ENCODE peak calls at places on chromosomes 1 and 21, in seven cellular contexts. One of them, this sample, is unnamed.
A peak's percentile ranks its signal among the peaks of the same experiment; 100 is the strongest.

GRCh38 chr1:219298581-219299148 is 125.0 kb downstream of the LYPLAL1 start:
- DNase-seq in substantia nigra: no peak
- DNase-seq in dermis microvascular lymphatic vessel endothelial cell: no peak
- DNase-seq in hippocampal formation: no peak
- DNase-seq in activated CD4-positive, CD25-positive, alpha-beta regulatory T cell treated with anti-CD3 and anti-CD28 coated beads, Interleukin-2, amount 50 U/mL, for 72 hours: no peak
- DNase-seq in SJCRH30: no peak
- DNase-seq in HFF-Myc: no peak
- DNase-seq in this sample: no peak

GRCh38 chr1:226411619-226412018 is 3.7 kb upstream of the PARP1 start:
- DNase-seq in activated CD4-positive, CD25-positive, alpha-beta regulatory T cell treated with anti-CD3 and anti-CD28 coated beads, Interleukin-2, amount 50 U/mL, for 72 hours: no peak
- DNase-seq in hippocampal formation: no peak
- DNase-seq in SJCRH30: no peak
- DNase-seq in HFF-Myc: no peak
- DNase-seq in substantia nigra: no peak
- DNase-seq in dermis microvascular lymphatic vessel endothelial cell: no peak
- DNase-seq in this sample: no peak

GRCh38 chr1:156845055-156845952 is 13.6 kb downstream of the INSRR start:
- DNase-seq in HFF-Myc: no peak
- DNase-seq in dermis microvascular lymphatic vessel endothelial cell: no peak
- DNase-seq in hippocampal formation: no peak
- DNase-seq in activated CD4-positive, CD25-positive, alpha-beta regulatory T cell treated with anti-CD3 and anti-CD28 coated beads, Interleukin-2, amount 50 U/mL, for 72 hours: peak; percentile 45
- DNase-seq in substantia nigra: no peak
- DNase-seq in SJCRH30: no peak
- DNase-seq in this sample: no peak

GRCh38 chr1:230068952-230069684 is 2.1 kb downstream of the GALNT2 start:
- DNase-seq in SJCRH30: no peak
- DNase-seq in substantia nigra: no peak
- DNase-seq in HFF-Myc: no peak
- DNase-seq in activated CD4-positive, CD25-positive, alpha-beta regulatory T cell treated with anti-CD3 and anti-CD28 coated beads, Interleukin-2, amount 50 U/mL, for 72 hours: no peak
- DNase-seq in dermis microvascular lymphatic vessel endothelial cell: no peak
- DNase-seq in hippocampal formation: no peak
- DNase-seq in this sample: no peak

GRCh38 chr1:206723500-206724472 is 39.1 kb downstream of the MAPKAPK2 start:
- DNase-seq in SJCRH30: no peak
- DNase-seq in substantia nigra: no peak
- DNase-seq in HFF-Myc: no peak
- DNase-seq in hippocampal formation: no peak
- DNase-seq in dermis microvascular lymphatic vessel endothelial cell: no peak
- DNase-seq in activated CD4-positive, CD25-positive, alpha-beta regulatory T cell treated with anti-CD3 and anti-CD28 coated beads, Interleukin-2, amount 50 U/mL, for 72 hours: no peak
- DNase-seq in this sample: no peak

GRCh38 chr21:42388740-42389448 is 7.0 kb downstream of the TMPRSS3 start:
- DNase-seq in activated CD4-positive, CD25-positive, alpha-beta regulatory T cell treated with anti-CD3 and anti-CD28 coated beads, Interleukin-2, amount 50 U/mL, for 72 hours: no peak
- DNase-seq in SJCRH30: no peak
- DNase-seq in HFF-Myc: no peak
- DNase-seq in substantia nigra: no peak
- DNase-seq in hippocampal formation: no peak
- DNase-seq in dermis microvascular lymphatic vessel endothelial cell: no peak
- DNase-seq in this sample: no peak

GRCh38 chr21:28884481-28884880 is 108.2 kb downstream of the LTN1 start:
- DNase-seq in substantia nigra: no peak
- DNase-seq in SJCRH30: peak; percentile 10
- DNase-seq in HFF-Myc: no peak
- DNase-seq in activated CD4-positive, CD25-positive, alpha-beta regulatory T cell treated with anti-CD3 and anti-CD28 coated beads, Interleukin-2, amount 50 U/mL, for 72 hours: no peak
- DNase-seq in hippocampal formation: peak; percentile 76
- DNase-seq in dermis microvascular lymphatic vessel endothelial cell: no peak
- DNase-seq in this sample: no peak

GRCh38 chr1:64122588-64122987 is 80.8 kb upstream of the UBE2U start:
- DNase-seq in dermis microvascular lymphatic vessel endothelial cell: no peak
- DNase-seq in activated CD4-positive, CD25-positive, alpha-beta regulatory T cell treated with anti-CD3 and anti-CD28 coated beads, Interleukin-2, amount 50 U/mL, for 72 hours: no peak
- DNase-seq in HFF-Myc: no peak
- DNase-seq in substantia nigra: no peak
- DNase-seq in SJCRH30: no peak
- DNase-seq in hippocampal formation: no peak
- DNase-seq in this sample: no peak

GRCh38 chr1:153572569-153573015 is 6.9 kb upstream of the S100A2 start:
- DNase-seq in dermis microvascular lymphatic vessel endothelial cell: peak; percentile 89
- DNase-seq in SJCRH30: peak; percentile 69
- DNase-seq in hippocampal formation: peak; percentile 82
- DNase-seq in substantia nigra: peak; percentile 66
- DNase-seq in HFF-Myc: peak; percentile 68
- DNase-seq in activated CD4-positive, CD25-positive, alpha-beta regulatory T cell treated with anti-CD3 and anti-CD28 coated beads, Interleukin-2, amount 50 U/mL, for 72 hours: no peak
- DNase-seq in this sample: no peak

GRCh38 chr1:154414606-154415005 is 9.5 kb downstream of the IL6R start:
- DNase-seq in dermis microvascular lymphatic vessel endothelial cell: no peak
- DNase-seq in HFF-Myc: no peak
- DNase-seq in SJCRH30: no peak
- DNase-seq in activated CD4-positive, CD25-positive, alpha-beta regulatory T cell treated with anti-CD3 and anti-CD28 coated beads, Interleukin-2, amount 50 U/mL, for 72 hours: no peak
- DNase-seq in substantia nigra: no peak
- DNase-seq in hippocampal formation: no peak
- DNase-seq in this sample: no peak

GRCh38 chr1:164786980-164787833 is 228.2 kb downstream of the PBX1 start:
- DNase-seq in hippocampal formation: peak; percentile 80
- DNase-seq in dermis microvascular lymphatic vessel endothelial cell: peak; percentile 21
- DNase-seq in substantia nigra: peak; percentile 82
- DNase-seq in SJCRH30: peak; percentile 71
- DNase-seq in HFF-Myc: no peak
- DNase-seq in activated CD4-positive, CD25-positive, alpha-beta regulatory T cell treated with anti-CD3 and anti-CD28 coated beads, Interleukin-2, amount 50 U/mL, for 72 hours: peak; percentile 45
- DNase-seq in this sample: no peak

GRCh38 chr21:29403291-29403690 is 104.6 kb downstream of the BACH1 start:
- DNase-seq in HFF-Myc: no peak
- DNase-seq in activated CD4-positive, CD25-positive, alpha-beta regulatory T cell treated with anti-CD3 and anti-CD28 coated beads, Interleukin-2, amount 50 U/mL, for 72 hours: no peak
- DNase-seq in hippocampal formation: no peak
- DNase-seq in SJCRH30: no peak
- DNase-seq in dermis microvascular lymphatic vessel endothelial cell: no peak
- DNase-seq in substantia nigra: no peak
- DNase-seq in this sample: no peak

GRCh38 chr1:12464028-12464427 is 154.0 kb downstream of the DHRS3 start:
- DNase-seq in substantia nigra: no peak
- DNase-seq in activated CD4-positive, CD25-positive, alpha-beta regulatory T cell treated with anti-CD3 and anti-CD28 coated beads, Interleukin-2, amount 50 U/mL, for 72 hours: no peak
- DNase-seq in hippocampal formation: no peak
- DNase-seq in SJCRH30: no peak
- DNase-seq in HFF-Myc: no peak
- DNase-seq in dermis microvascular lymphatic vessel endothelial cell: no peak
- DNase-seq in this sample: no peak

GRCh38 chr21:42133131-42133530 is 62.0 kb downstream of the UMODL1 start:
- DNase-seq in HFF-Myc: no peak
- DNase-seq in dermis microvascular lymphatic vessel endothelial cell: no peak
- DNase-seq in SJCRH30: no peak
- DNase-seq in hippocampal formation: no peak
- DNase-seq in activated CD4-positive, CD25-positive, alpha-beta regulatory T cell treated with anti-CD3 and anti-CD28 coated beads, Interleukin-2, amount 50 U/mL, for 72 hours: no peak
- DNase-seq in substantia nigra: no peak
- DNase-seq in this sample: no peak

GRCh38 chr1:244860914-244861610 is 3.3 kb downstream of the HNRNPU start:
- DNase-seq in activated CD4-positive, CD25-positive, alpha-beta regulatory T cell treated with anti-CD3 and anti-CD28 coated beads, Interleukin-2, amount 50 U/mL, for 72 hours: no peak
- DNase-seq in substantia nigra: no peak
- DNase-seq in HFF-Myc: no peak
- DNase-seq in hippocampal formation: no peak
- DNase-seq in dermis microvascular lymphatic vessel endothelial cell: no peak
- DNase-seq in SJCRH30: no peak
- DNase-seq in this sample: no peak

GRCh38 chr1:27967106-27967883 is 7.5 kb downstream of the XKR8 start:
- DNase-seq in HFF-Myc: no peak
- DNase-seq in substantia nigra: no peak
- DNase-seq in activated CD4-positive, CD25-positive, alpha-beta regulatory T cell treated with anti-CD3 and anti-CD28 coated beads, Interleukin-2, amount 50 U/mL, for 72 hours: no peak
- DNase-seq in dermis microvascular lymphatic vessel endothelial cell: no peak
- DNase-seq in hippocampal formation: no peak
- DNase-seq in SJCRH30: no peak
- DNase-seq in this sample: no peak

GRCh38 chr21:36093512-36093911 is 23.7 kb downstream of the CBR1 start:
- DNase-seq in substantia nigra: no peak
- DNase-seq in HFF-Myc: no peak
- DNase-seq in SJCRH30: no peak
- DNase-seq in dermis microvascular lymphatic vessel endothelial cell: no peak
- DNase-seq in hippocampal formation: no peak
- DNase-seq in activated CD4-positive, CD25-positive, alpha-beta regulatory T cell treated with anti-CD3 and anti-CD28 coated beads, Interleukin-2, amount 50 U/mL, for 72 hours: no peak
- DNase-seq in this sample: no peak

GRCh38 chr1:229199892-229200291 is 71.0 kb upstream of the RAB4A start:
- DNase-seq in substantia nigra: no peak
- DNase-seq in SJCRH30: no peak
- DNase-seq in HFF-Myc: no peak
- DNase-seq in activated CD4-positive, CD25-positive, alpha-beta regulatory T cell treated with anti-CD3 and anti-CD28 coated beads, Interleukin-2, amount 50 U/mL, for 72 hours: no peak
- DNase-seq in hippocampal formation: no peak
- DNase-seq in dermis microvascular lymphatic vessel endothelial cell: no peak
- DNase-seq in this sample: no peak

GRCh38 chr1:198101716-198102453 is 54.9 kb upstream of the NEK7 start:
- DNase-seq in substantia nigra: no peak
- DNase-seq in HFF-Myc: no peak
- DNase-seq in SJCRH30: no peak
- DNase-seq in activated CD4-positive, CD25-positive, alpha-beta regulatory T cell treated with anti-CD3 and anti-CD28 coated beads, Interleukin-2, amount 50 U/mL, for 72 hours: no peak
- DNase-seq in dermis microvascular lymphatic vessel endothelial cell: no peak
- DNase-seq in hippocampal formation: no peak
- DNase-seq in this sample: no peak

GRCh38 chr1:226659136-226659535 is 79.9 kb downstream of the ITPKB start:
- DNase-seq in hippocampal formation: no peak
- DNase-seq in activated CD4-positive, CD25-positive, alpha-beta regulatory T cell treated with anti-CD3 and anti-CD28 coated beads, Interleukin-2, amount 50 U/mL, for 72 hours: no peak
- DNase-seq in substantia nigra: no peak
- DNase-seq in SJCRH30: no peak
- DNase-seq in HFF-Myc: no peak
- DNase-seq in dermis microvascular lymphatic vessel endothelial cell: no peak
- DNase-seq in this sample: no peak

GRCh38 chr1:116921301-116921885 is 11.7 kb downstream of the PTGFRN start:
- DNase-seq in dermis microvascular lymphatic vessel endothelial cell: no peak
- DNase-seq in hippocampal formation: no peak
- DNase-seq in HFF-Myc: no peak
- DNase-seq in SJCRH30: no peak
- DNase-seq in activated CD4-positive, CD25-positive, alpha-beta regulatory T cell treated with anti-CD3 and anti-CD28 coated beads, Interleukin-2, amount 50 U/mL, for 72 hours: no peak
- DNase-seq in substantia nigra: no peak
- DNase-seq in this sample: no peak

GRCh38 chr1:64183380-64183984 is 19.9 kb upstream of the UBE2U start:
- DNase-seq in dermis microvascular lymphatic vessel endothelial cell: no peak
- DNase-seq in activated CD4-positive, CD25-positive, alpha-beta regulatory T cell treated with anti-CD3 and anti-CD28 coated beads, Interleukin-2, amount 50 U/mL, for 72 hours: no peak
- DNase-seq in substantia nigra: no peak
- DNase-seq in hippocampal formation: no peak
- DNase-seq in HFF-Myc: no peak
- DNase-seq in SJCRH30: peak; percentile 67
- DNase-seq in this sample: no peak

GRCh38 chr1:42845866-42846256 is 552 bp upstream of the ZNF691 start:
- DNase-seq in HFF-Myc: no peak
- DNase-seq in hippocampal formation: no peak
- DNase-seq in SJCRH30: peak; percentile 20
- DNase-seq in substantia nigra: no peak
- DNase-seq in dermis microvascular lymphatic vessel endothelial cell: no peak
- DNase-seq in activated CD4-positive, CD25-positive, alpha-beta regulatory T cell treated with anti-CD3 and anti-CD28 coated beads, Interleukin-2, amount 50 U/mL, for 72 hours: no peak
- DNase-seq in this sample: no peak

GRCh38 chr1:229430761-229431269 is 3.1 kb downstream of the ACTA1 start:
- DNase-seq in substantia nigra: no peak
- DNase-seq in dermis microvascular lymphatic vessel endothelial cell: no peak
- DNase-seq in SJCRH30: peak; percentile 45
- DNase-seq in activated CD4-positive, CD25-positive, alpha-beta regulatory T cell treated with anti-CD3 and anti-CD28 coated beads, Interleukin-2, amount 50 U/mL, for 72 hours: no peak
- DNase-seq in HFF-Myc: no peak
- DNase-seq in hippocampal formation: no peak
- DNase-seq in this sample: no peak

GRCh38 chr1:18484276-18484675 is 3.5 kb downstream of the KLHDC7A start:
- DNase-seq in HFF-Myc: no peak
- DNase-seq in substantia nigra: no peak
- DNase-seq in hippocampal formation: no peak
- DNase-seq in SJCRH30: no peak
- DNase-seq in activated CD4-positive, CD25-positive, alpha-beta regulatory T cell treated with anti-CD3 and anti-CD28 coated beads, Interleukin-2, amount 50 U/mL, for 72 hours: no peak
- DNase-seq in dermis microvascular lymphatic vessel endothelial cell: no peak
- DNase-seq in this sample: no peak

GRCh38 chr1:158458263-158458662 is 3.4 kb upstream of the OR10K1 start:
- DNase-seq in dermis microvascular lymphatic vessel endothelial cell: no peak
- DNase-seq in SJCRH30: peak; percentile 1
- DNase-seq in substantia nigra: no peak
- DNase-seq in hippocampal formation: no peak
- DNase-seq in HFF-Myc: no peak
- DNase-seq in activated CD4-positive, CD25-positive, alpha-beta regulatory T cell treated with anti-CD3 and anti-CD28 coated beads, Interleukin-2, amount 50 U/mL, for 72 hours: no peak
- DNase-seq in this sample: no peak

GRCh38 chr1:204130989-204131892 is 20.6 kb downstream of the ETNK2 start:
- DNase-seq in activated CD4-positive, CD25-positive, alpha-beta regulatory T cell treated with anti-CD3 and anti-CD28 coated beads, Interleukin-2, amount 50 U/mL, for 72 hours: no peak
- DNase-seq in SJCRH30: no peak
- DNase-seq in HFF-Myc: peak; percentile 75
- DNase-seq in dermis microvascular lymphatic vessel endothelial cell: no peak
- DNase-seq in substantia nigra: no peak
- DNase-seq in hippocampal formation: no peak
- DNase-seq in this sample: peak; percentile 54

GRCh38 chr1:7425771-7426170 is 345.3 kb upstream of the VAMP3 start:
- DNase-seq in hippocampal formation: no peak
- DNase-seq in HFF-Myc: no peak
- DNase-seq in substantia nigra: no peak
- DNase-seq in dermis microvascular lymphatic vessel endothelial cell: no peak
- DNase-seq in activated CD4-positive, CD25-positive, alpha-beta regulatory T cell treated with anti-CD3 and anti-CD28 coated beads, Interleukin-2, amount 50 U/mL, for 72 hours: no peak
- DNase-seq in SJCRH30: no peak
- DNase-seq in this sample: no peak

GRCh38 chr1:167455786-167456446 is 62.4 kb downstream of the CD247 start:
- DNase-seq in SJCRH30: peak; percentile 19
- DNase-seq in dermis microvascular lymphatic vessel endothelial cell: no peak
- DNase-seq in HFF-Myc: no peak
- DNase-seq in substantia nigra: peak; percentile 41
- DNase-seq in hippocampal formation: peak; percentile 15
- DNase-seq in activated CD4-positive, CD25-positive, alpha-beta regulatory T cell treated with anti-CD3 and anti-CD28 coated beads, Interleukin-2, amount 50 U/mL, for 72 hours: no peak
- DNase-seq in this sample: no peak

GRCh38 chr1:43123031-43123430 is 49.1 kb downstream of the EBNA1BP2 start:
- DNase-seq in HFF-Myc: no peak
- DNase-seq in hippocampal formation: no peak
- DNase-seq in SJCRH30: no peak
- DNase-seq in substantia nigra: no peak
- DNase-seq in activated CD4-positive, CD25-positive, alpha-beta regulatory T cell treated with anti-CD3 and anti-CD28 coated beads, Interleukin-2, amount 50 U/mL, for 72 hours: no peak
- DNase-seq in dermis microvascular lymphatic vessel endothelial cell: no peak
- DNase-seq in this sample: no peak